ENCODE peak calls at places on chromosomes 16 and 17, in six cellular contexts. One of them, this sample, is unnamed.

GRCh38 chr17:62062936-62063335 is 2.1 kb downstream of the MED13 start:
- DNase-seq in bronchial epithelial cell: no peak
- DNase-seq in WTC11: no peak
- DNase-seq in T-helper 17 cell: no peak
- DNase-seq in activated T-cell treated with anti-CD3 and anti-CD28 coated beads, Interleukin-2, amount 50 U/mL, for 72 hours: no peak
- DNase-seq in lung: no peak
- DNase-seq in this sample: no peak

GRCh38 chr16:3295209-3295608 is 10.0 kb downstream of the TIGD7 start:
- DNase-seq in bronchial epithelial cell: no peak
- DNase-seq in WTC11: no peak
- DNase-seq in T-helper 17 cell: no peak
- DNase-seq in activated T-cell treated with anti-CD3 and anti-CD28 coated beads, Interleukin-2, amount 50 U/mL, for 72 hours: no peak
- DNase-seq in lung: no peak
- DNase-seq in this sample: no peak

GRCh38 chr17:63693411-63694113 is 6.4 kb downstream of the LIMD2 start:
- DNase-seq in bronchial epithelial cell: no peak
- DNase-seq in WTC11: no peak
- DNase-seq in T-helper 17 cell: no peak
- DNase-seq in activated T-cell treated with anti-CD3 and anti-CD28 coated beads, Interleukin-2, amount 50 U/mL, for 72 hours: no peak
- DNase-seq in lung: no peak
- DNase-seq in this sample: no peak

GRCh38 chr16:8885674-8886592 is 3.8 kb downstream of the LITAFD start:
- DNase-seq in bronchial epithelial cell: peak
- DNase-seq in WTC11: no peak
- DNase-seq in T-helper 17 cell: no peak
- DNase-seq in activated T-cell treated with anti-CD3 and anti-CD28 coated beads, Interleukin-2, amount 50 U/mL, for 72 hours: no peak
- DNase-seq in lung: no peak
- DNase-seq in this sample: no peak

GRCh38 chr17:44069974-44070454 is 521 bp upstream of the G6PC3 start:
- DNase-seq in bronchial epithelial cell: no peak
- DNase-seq in WTC11: no peak
- DNase-seq in T-helper 17 cell: no peak
- DNase-seq in activated T-cell treated with anti-CD3 and anti-CD28 coated beads, Interleukin-2, amount 50 U/mL, for 72 hours: no peak
- DNase-seq in lung: no peak
- DNase-seq in this sample: no peak

GRCh38 chr17:78053777-78054468 is 74.6 kb downstream of the TMC6 start:
- DNase-seq in bronchial epithelial cell: no peak
- DNase-seq in WTC11: no peak
- DNase-seq in T-helper 17 cell: no peak
- DNase-seq in activated T-cell treated with anti-CD3 and anti-CD28 coated beads, Interleukin-2, amount 50 U/mL, for 72 hours: no peak
- DNase-seq in lung: no peak
- DNase-seq in this sample: no peak

GRCh38 chr16:79932564-79932963 is 332.0 kb upstream of the MAF start:
- DNase-seq in bronchial epithelial cell: peak
- DNase-seq in WTC11: no peak
- DNase-seq in T-helper 17 cell: no peak
- DNase-seq in activated T-cell treated with anti-CD3 and anti-CD28 coated beads, Interleukin-2, amount 50 U/mL, for 72 hours: no peak
- DNase-seq in lung: no peak
- DNase-seq in this sample: no peak

GRCh38 chr17:80559688-80560290 is 15.2 kb downstream of the RPTOR start:
- DNase-seq in bronchial epithelial cell: no peak
- DNase-seq in WTC11: no peak
- DNase-seq in T-helper 17 cell: no peak
- DNase-seq in activated T-cell treated with anti-CD3 and anti-CD28 coated beads, Interleukin-2, amount 50 U/mL, for 72 hours: no peak
- DNase-seq in lung: no peak
- DNase-seq in this sample: no peak

GRCh38 chr17:32185875-32186274 is 43.6 kb downstream of the RHOT1 start:
- DNase-seq in bronchial epithelial cell: no peak
- DNase-seq in WTC11: no peak
- DNase-seq in T-helper 17 cell: no peak
- DNase-seq in activated T-cell treated with anti-CD3 and anti-CD28 coated beads, Interleukin-2, amount 50 U/mL, for 72 hours: no peak
- DNase-seq in lung: no peak
- DNase-seq in this sample: no peak

GRCh38 chr16:57279780-57280638 is 4.5 kb downstream of the PLLP start:
- DNase-seq in bronchial epithelial cell: no peak
- DNase-seq in WTC11: no peak
- DNase-seq in T-helper 17 cell: no peak
- DNase-seq in activated T-cell treated with anti-CD3 and anti-CD28 coated beads, Interleukin-2, amount 50 U/mL, for 72 hours: no peak
- DNase-seq in lung: no peak
- DNase-seq in this sample: no peak

This sample was measured in NCI-H1048.